ENCODE peak calls at places on chromosomes 2 and 18, in five cellular contexts. E is breast epithelium, T is ovary, X is heart left ventricle, A is spleen. W is an unnamed sample.

GRCh38 chr2:8985561-8986326 is 17.7 kb downstream of the MBOAT2 start:
- DNase-seq in A (no peak), X (no peak), T (no peak), E (no peak), W (no peak)

GRCh38 chr2:165897741-165898140 is 55.8 kb downstream of the TTC21B start:
- DNase-seq in T (no peak), E (no peak), A (no peak), X (no peak), W (no peak)

GRCh38 chr2:204574473-204574872 is 29.2 kb downstream of the PARD3B start:
- DNase-seq in T (no peak), X (no peak), A (no peak), E (no peak), W (no peak)

GRCh38 chr2:45771251-45771650 is 119.8 kb downstream of the PRKCE start:
- DNase-seq in T (peak; percentile 51), A (peak; percentile 81), E (no peak), X (peak; percentile 79), W (peak; percentile 90)

GRCh38 chr2:164625378-164625971 is 4.2 kb upstream of the GRB14 start:
- DNase-seq in A (no peak), X (no peak), E (no peak), T (no peak), W (no peak)

GRCh38 chr2:64581777-64582539 is 57.8 kb downstream of the AFTPH start:
- DNase-seq in X (no peak), A (no peak), T (no peak), E (no peak), W (no peak)

GRCh38 chr2:172299741-172300140 is 127.6 kb upstream of the ITGA6 start:
- DNase-seq in T (no peak), X (no peak), E (peak; percentile 60), A (no peak), W (no peak)

GRCh38 chr2:159476329-159476728 is 140.0 kb downstream of the BAZ2B start:
- DNase-seq in E (no peak), T (no peak), A (no peak), X (no peak), W (no peak)

GRCh38 chr18:55522011-55522410 is 66.0 kb downstream of the TCF4 start:
- DNase-seq in X (no peak), A (no peak), T (no peak), E (no peak), W (no peak)

GRCh38 chr2:217887841-217888665 is 114.7 kb downstream of the TNS1 start:
- DNase-seq in X (peak; percentile 83), A (peak; percentile 83), E (no peak), T (no peak), W (no peak)

GRCh38 chr18:39946623-39947061 is 2008.4 kb upstream of the PIK3C3 start:
- DNase-seq in A (no peak), X (no peak), T (no peak), E (no peak), W (no peak)

GRCh38 chr2:53422979-53423378 is 344.6 kb upstream of the CHAC2 start:
- DNase-seq in X (no peak), T (no peak), E (no peak), A (no peak), W (no peak)

GRCh38 chr2:763766-764525 is 86.7 kb upstream of the TMEM18 start:
- DNase-seq in X (no peak), E (no peak), A (no peak), T (no peak), W (no peak)

GRCh38 chr2:191479680-191480023 is 198.3 kb upstream of the NABP1 start:
- DNase-seq in E (no peak), T (no peak), A (no peak), X (no peak), W (no peak)

GRCh38 chr2:186523781-186524180 is 37.7 kb downstream of the ZC3H15 start:
- DNase-seq in A (no peak), X (no peak), E (no peak), T (no peak), W (no peak)

GRCh38 chr2:222671259-222672067 is at the start of gene MOGAT1:
- DNase-seq in X (peak; percentile 42), E (no peak), T (peak; percentile 22), A (peak; percentile 87), W (no peak)

GRCh38 chr2:134567666-134568065 is 151.1 kb downstream of the TMEM163 start:
- DNase-seq in A (no peak), X (no peak), T (no peak), E (no peak), W (no peak)

DNA sequence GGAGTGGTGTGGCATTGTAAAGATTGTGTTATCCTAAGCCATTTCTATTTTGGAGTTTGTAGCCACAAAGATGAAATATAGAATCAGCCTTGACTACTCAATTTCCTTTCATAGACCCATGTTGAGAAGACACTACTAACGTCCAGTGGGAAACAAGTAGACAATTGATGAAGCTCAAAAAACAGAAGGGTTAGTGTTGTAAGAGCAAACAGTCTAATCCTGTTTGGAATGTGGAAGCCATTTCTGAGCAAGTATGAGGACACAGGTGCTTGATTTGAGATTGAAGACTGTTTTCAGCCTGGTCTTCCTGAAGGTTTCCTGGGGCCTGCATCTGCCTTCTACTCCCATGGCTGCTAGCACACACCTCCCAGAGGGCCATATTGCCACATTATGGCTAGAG is 29.1 kb downstream of the B3GNT2 start:
- DNase-seq in A (no peak), T (no peak), E (no peak), X (no peak), W (no peak)
- TF ChIP-seq POLR2A in A (no peak), T (no peak), E (no peak), X (no peak), W (no peak)

GRCh38 chr2:189137519-189137918 is 42.0 kb downstream of the COL5A2 start:
- DNase-seq in A (no peak), X (no peak), T (peak; percentile 34), E (no peak), W (peak; percentile 67)

GRCh38 chr2:189128961-189129360 is 50.6 kb downstream of the COL5A2 start:
- DNase-seq in X (no peak), A (no peak), T (no peak), E (no peak), W (no peak)

GRCh38 chr2:189131986-189132385 is 47.6 kb downstream of the COL5A2 start:
- DNase-seq in A (no peak), T (no peak), X (no peak), E (no peak), W (no peak)

GRCh38 chr2:189129971-189130370 is 49.6 kb downstream of the COL5A2 start:
- DNase-seq in T (no peak), X (no peak), A (no peak), E (no peak), W (no peak)

GRCh38 chr2:189134485-189134884 is 45.1 kb downstream of the COL5A2 start:
- DNase-seq in T (no peak), X (no peak), E (no peak), A (no peak), W (no peak)
- H3K27ac ChIP-seq in T (no peak overlapping the region), X (no peak overlapping the region), E (no peak overlapping the region), A (no peak overlapping the region), W (no peak overlapping the region)

GRCh38 chr2:158456309-158457066 is at the start of the genes CCDC148 and PKP4:
- DNase-seq in E (peak; percentile 88), X (peak; percentile 91), T (peak; percentile 91), A (peak; percentile 96), W (peak; percentile 94)
- H3K4me1 ChIP-seq in E (peaks cover 4% of the 10 kb centered on the region), X (peaks cover 24% of the 10 kb centered on the region), T (peaks cover 1% of the 10 kb centered on the region), A (peaks cover 26% of the 10 kb centered on the region), W (peaks cover 11% of the 10 kb centered on the region)

GRCh38 chr18:79948719-79949411 is 2.6 kb downstream of the SLC66A2 start:
- DNase-seq in A (peak; percentile 74), T (no peak), E (peak; percentile 39), X (no peak), W (peak; percentile 43)

GRCh38 chr18:79952457-79952995 is 1.1 kb upstream of the SLC66A2 start:
- DNase-seq in A (peak; percentile 81), X (no peak), T (no peak), E (peak; percentile 50), W (no peak)

GRCh38 chr18:79951545-79952456 is at the start of gene SLC66A2:
- DNase-seq in A (peak; percentile 99), E (peak; percentile 93), X (peak; percentile 96), T (peak; percentile 95), W (peak; percentile 94)

GRCh38 chr18:79949571-79950439 is 1.6 kb downstream of the SLC66A2 start:
- DNase-seq in X (peak; percentile 61), E (peak; percentile 47), T (no peak), A (peak; percentile 89), W (peak; percentile 69)

GRCh38 chr18:79950440-79951341 is 762 bp downstream of the SLC66A2 start:
- DNase-seq in E (peak; percentile 51), X (no peak), T (no peak), A (peak; percentile 90), W (peak; percentile 67)
- TF ChIP-seq POLR2A in E (no peak), X (no peak), T (no peak), A (no peak), W (no peak)

GRCh38 chr2:231088779-231089178 is 32.1 kb downstream of the PSMD1 start:
- DNase-seq in A (no peak), E (no peak), T (no peak), X (no peak), W (no peak)
- H3K27ac ChIP-seq in A (no peak overlapping the region), E (no peak overlapping the region), T (no peak overlapping the region), X (no peak overlapping the region), W (no peak overlapping the region)

DNA sequence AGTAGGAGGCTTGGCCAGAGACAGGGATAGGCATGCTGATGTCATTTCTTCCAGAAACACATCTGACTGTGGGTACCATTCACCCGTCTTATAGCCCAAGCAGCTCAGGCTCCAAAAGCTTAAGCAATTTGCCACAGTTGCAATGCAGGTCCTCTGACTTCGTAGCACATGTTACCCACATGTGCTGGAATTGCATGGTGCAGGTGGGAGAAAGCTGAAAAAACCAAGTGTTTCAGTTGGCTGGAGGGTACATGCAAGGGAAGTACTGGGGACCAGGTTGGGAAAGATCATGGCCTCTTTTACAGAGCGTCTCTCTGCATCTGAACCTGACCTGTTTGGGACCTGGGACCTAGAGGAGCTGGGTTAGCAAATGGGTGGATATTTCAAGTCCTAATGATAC is 45.9 kb upstream of the TTC39C start:
- DNase-seq in A (no peak), T (no peak), E (no peak), X (no peak), W (no peak)
- H3K4me1 ChIP-seq in A (peaks cover 43% of the 10 kb centered on the region), T (no peaks in the 10 kb centered on the region), E (peaks cover 3% of the 10 kb centered on the region), X (no peaks in the 10 kb centered on the region), W (peaks cover 17% of the 10 kb centered on the region)

DNA sequence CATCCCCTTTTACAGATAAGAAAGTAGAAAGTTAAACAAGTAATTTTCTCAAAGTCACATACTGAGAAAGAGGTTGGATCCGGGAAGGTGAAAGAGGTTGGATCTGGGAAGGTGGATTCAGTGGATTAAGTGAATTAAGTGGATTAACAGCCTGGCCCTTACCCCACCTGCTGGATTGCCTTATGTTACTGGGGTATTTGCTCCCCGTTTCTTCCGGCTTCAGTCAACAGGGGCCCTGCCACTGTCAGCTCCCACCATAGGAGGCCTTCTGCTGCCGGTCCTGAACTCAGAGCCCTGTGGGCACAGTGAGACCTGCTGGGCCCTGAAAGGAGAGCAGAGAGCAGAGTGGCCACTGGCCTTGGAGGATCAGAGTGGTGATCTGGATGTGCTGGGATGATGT is 113.2 kb downstream of the VAPA start:
- DNase-seq in X (no peak), T (no peak), A (no peak), E (no peak), W (no peak)
- TF ChIP-seq POLR2A in X (no peak), T (no peak), A (no peak), E (no peak), W (no peak)

W was measured in sigmoid colon.